ENCODE peak calls at places on chromosomes 2 and 18, in five cellular contexts. Y is stomach, Z is heart left ventricle, D is Peyer's patch, T is iPS DF 6.9. F is an unnamed sample. For H3K27me3, the result is how much of the 10 kb centered on the place peaks cover.

GRCh38 chr2:80437959-80438358 is 133.4 kb upstream of the LRRTM1 start:
- DNase-seq in Z (no peak), Y (no peak), D (no peak), T (no peak), F (no peak)

GRCh38 chr2:102601730-102602129 is 17.6 kb upstream of the SLC9A2 start:
- DNase-seq in D (no peak), Y (no peak), T (no peak), Z (no peak), F (no peak)

GRCh38 chr2:108139521-108139920 is 100.2 kb upstream of the SULT1C3 start:
- DNase-seq in Z (no peak), Y (no peak), D (no peak), T (no peak), F (no peak)

GRCh38 chr2:147433822-147434221 is 411.0 kb upstream of the ACVR2A start:
- DNase-seq in Y (peak), T (no peak), Z (no peak), D (no peak), F (no peak)

GRCh38 chr18:22709288-22710060 is 223.7 kb upstream of the RBBP8 start:
- DNase-seq in Z (no peak), D (no peak), T (no peak), Y (no peak), F (no peak)

GRCh38 chr2:3426615-3427014 is 47.1 kb downstream of the TRAPPC12 start:
- DNase-seq in T (no peak), Z (no peak), Y (no peak), D (no peak), F (no peak)

GRCh38 chr2:219508933-219509779 is 5.1 kb upstream of the ASIC4 start:
- DNase-seq in D (no peak), T (no peak), Y (no peak), Z (no peak), F (no peak)

GRCh38 chr2:213202006-213202405 is 50.6 kb upstream of the IKZF2 start:
- DNase-seq in Y (no peak), Z (no peak), T (no peak), D (no peak), F (no peak)

GRCh38 chr2:237723613-237724012 is 75.0 kb upstream of the RBM44 start:
- DNase-seq in T (no peak), Y (peak), Z (no peak), D (peak), F (no peak)

GRCh38 chr2:58604096-58604495 is 363.0 kb upstream of the FANCL start:
- DNase-seq in T (no peak), D (no peak), Z (no peak), Y (no peak), F (no peak)

GRCh38 chr2:238698451-238699306 is 149.2 kb upstream of the TWIST2 start:
- DNase-seq in D (no peak), Z (no peak), T (no peak), Y (no peak), F (no peak)

GRCh38 chr2:20067992-20068727 is 16.7 kb upstream of the LAPTM4A start:
- DNase-seq in Y (no peak), Z (no peak), T (no peak), D (no peak), F (no peak)

GRCh38 chr2:234556848-234557573 is 60.1 kb upstream of the ARL4C start:
- DNase-seq in Z (no peak), Y (peak), T (no peak), D (no peak), F (no peak)

GRCh38 chr2:159124441-159124911 is 156.0 kb downstream of the TANC1 start:
- DNase-seq in Y (peak), D (peak), T (no peak), Z (no peak), F (no peak)

GRCh38 chr2:207766697-207767460 is 2.8 kb downstream of the FZD5 start:
- DNase-seq in D (peak), T (no peak), Y (peak), Z (no peak), F (peak)

GRCh38 chr2:45852450-45853150 is 201.1 kb downstream of the PRKCE start:
- DNase-seq in D (no peak), T (no peak), Y (no peak), Z (no peak), F (no peak)

DNA sequence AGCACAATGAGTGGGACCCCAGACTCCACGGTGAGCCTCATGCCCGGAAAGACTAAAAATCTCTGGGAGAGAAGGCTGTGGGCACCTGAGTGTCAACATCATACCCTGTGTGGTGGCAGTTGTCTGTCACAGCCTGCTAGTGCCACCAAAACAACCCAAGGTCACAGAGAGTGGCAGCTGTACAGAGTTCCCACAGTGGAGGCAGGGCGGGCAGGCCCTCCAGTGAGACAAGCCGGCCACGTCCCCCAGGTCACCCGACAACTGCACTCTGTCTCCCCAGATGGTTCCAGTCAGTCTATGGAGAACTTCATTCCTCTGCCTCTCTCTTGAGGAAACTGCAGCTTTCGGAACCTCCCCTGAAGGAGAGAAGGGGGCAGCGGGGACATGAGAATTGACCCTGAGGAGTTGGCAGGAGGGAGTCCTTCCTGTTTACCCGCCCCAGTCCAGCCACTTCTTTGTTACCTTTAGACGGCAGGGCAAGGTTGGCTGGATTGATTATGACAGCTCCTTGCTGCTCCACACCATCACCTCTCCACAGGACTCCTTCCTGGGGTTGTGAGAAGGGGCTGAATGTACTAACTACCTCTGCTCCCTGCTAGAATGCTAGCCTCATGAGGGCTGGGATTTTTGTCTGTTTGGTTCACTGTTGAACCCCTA is 11.3 kb upstream of the FIGLA start:
- DNase-seq in Z (no peak), T (no peak), D (no peak), Y (no peak), F (no peak)
- H3K27me3 ChIP-seq in Z (under half), T (under half), D (under half), Y (under half), F (under half)

DNA sequence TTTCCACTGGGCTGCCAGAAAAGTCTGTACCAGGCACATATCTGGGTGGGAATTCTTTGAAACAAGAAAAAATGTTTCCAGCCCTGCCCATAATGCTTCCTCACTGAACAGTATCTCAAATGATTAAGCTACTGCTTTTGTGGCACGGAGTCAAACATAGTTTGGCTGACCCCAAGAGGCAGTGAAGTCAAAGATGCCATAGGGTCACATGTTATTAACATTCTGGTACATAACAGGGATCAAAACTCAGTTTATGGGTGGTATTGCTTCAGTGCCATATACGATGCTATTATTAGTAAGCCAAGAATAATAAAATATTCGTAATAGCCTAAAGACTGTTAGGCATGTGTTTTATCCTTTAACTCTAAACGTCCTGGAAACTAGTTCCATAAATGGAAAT is 112.4 kb downstream of the FEZ2 start:
- DNase-seq in Y (no peak), Z (no peak), T (no peak), D (no peak), F (no peak)
- H3K27ac ChIP-seq in Y (no peak), Z (no peak), T (no peak), D (peak), F (peak)

GRCh38 chr18:5627756-5628511 is 84.1 kb upstream of the EPB41L3 start:
- DNase-seq in D (peak), T (no peak), Y (no peak), Z (no peak), F (no peak)

GRCh38 chr18:5622905-5623304 is 79.1 kb upstream of the EPB41L3 start:
- DNase-seq in T (no peak), Z (no peak), Y (no peak), D (no peak), F (no peak)

GRCh38 chr18:5626130-5626880 is 82.5 kb upstream of the EPB41L3 start:
- DNase-seq in T (no peak), Y (no peak), D (no peak), Z (no peak), F (no peak)

GRCh38 chr18:5628512-5629255 is 84.9 kb upstream of the EPB41L3 start:
- DNase-seq in D (peak), Z (peak), Y (peak), T (no peak), F (peak)

GRCh38 chr18:5625076-5625475 is 81.3 kb upstream of the EPB41L3 start:
- DNase-seq in D (no peak), T (no peak), Z (no peak), Y (no peak), F (no peak)
- H3K27me3 ChIP-seq in D (under half), T (under half), Z (under half), Y (half or more), F (under half)

GRCh38 chr2:195563857-195564512 is 93.0 kb upstream of the SLC39A10 start:
- DNase-seq in Y (no peak), Z (no peak), T (no peak), D (no peak), F (no peak)
- H3K27ac ChIP-seq in Y (no peak), Z (no peak), T (no peak), D (no peak), F (peak)

GRCh38 chr2:51553456-51553855 is 521.5 kb upstream of the NRXN1 start:
- DNase-seq in Y (no peak), T (no peak), Z (no peak), D (no peak), F (no peak)

DNA sequence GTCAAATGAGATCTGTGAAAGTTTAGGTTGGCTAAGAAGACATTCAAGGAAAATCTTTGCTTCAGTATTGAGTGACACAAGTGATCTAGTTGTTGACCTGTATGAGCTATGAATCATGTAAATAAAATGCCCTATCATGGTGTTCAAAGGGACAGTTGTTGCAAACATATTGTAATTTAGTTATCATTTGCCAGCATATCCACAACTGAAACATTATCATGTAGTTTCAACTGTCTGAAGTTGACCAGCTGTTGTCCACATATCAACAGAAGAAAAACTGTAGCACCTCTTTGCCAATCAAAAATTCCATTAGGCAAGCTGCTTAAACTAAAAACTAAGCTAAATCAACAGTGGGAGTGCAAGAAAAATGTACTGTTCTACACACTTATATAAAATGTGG is 527.1 kb upstream of the NRXN1 start:
- DNase-seq in D (no peak), Y (no peak), T (no peak), Z (no peak), F (no peak)
- H3K27me3 ChIP-seq in D (under half), Y (under half), T (under half), Z (under half), F (under half)

GRCh38 chr2:39849982-39850526 is 71.0 kb upstream of the THUMPD2 start:
- DNase-seq in T (no peak), Y (no peak), D (no peak), Z (no peak), F (no peak)
- H3K27ac ChIP-seq in T (no peak), Y (no peak), D (no peak), Z (no peak), F (no peak)

GRCh38 chr2:241035142-241035817 is 36.9 kb downstream of the SNED1 start:
- DNase-seq in Z (no peak), D (peak), T (peak), Y (no peak), F (no peak)

GRCh38 chr2:241036964-241037421 is 38.6 kb downstream of the SNED1 start:
- DNase-seq in Z (no peak), D (peak), Y (no peak), T (no peak), F (no peak)

GRCh38 chr2:241036397-241036963 is 38.1 kb downstream of the SNED1 start:
- DNase-seq in Z (no peak), T (no peak), Y (peak), D (no peak), F (peak)

GRCh38 chr2:241034490-241035141 is 36.2 kb downstream of the SNED1 start:
- DNase-seq in T (no peak), Z (no peak), Y (no peak), D (no peak), F (peak)

DNA sequence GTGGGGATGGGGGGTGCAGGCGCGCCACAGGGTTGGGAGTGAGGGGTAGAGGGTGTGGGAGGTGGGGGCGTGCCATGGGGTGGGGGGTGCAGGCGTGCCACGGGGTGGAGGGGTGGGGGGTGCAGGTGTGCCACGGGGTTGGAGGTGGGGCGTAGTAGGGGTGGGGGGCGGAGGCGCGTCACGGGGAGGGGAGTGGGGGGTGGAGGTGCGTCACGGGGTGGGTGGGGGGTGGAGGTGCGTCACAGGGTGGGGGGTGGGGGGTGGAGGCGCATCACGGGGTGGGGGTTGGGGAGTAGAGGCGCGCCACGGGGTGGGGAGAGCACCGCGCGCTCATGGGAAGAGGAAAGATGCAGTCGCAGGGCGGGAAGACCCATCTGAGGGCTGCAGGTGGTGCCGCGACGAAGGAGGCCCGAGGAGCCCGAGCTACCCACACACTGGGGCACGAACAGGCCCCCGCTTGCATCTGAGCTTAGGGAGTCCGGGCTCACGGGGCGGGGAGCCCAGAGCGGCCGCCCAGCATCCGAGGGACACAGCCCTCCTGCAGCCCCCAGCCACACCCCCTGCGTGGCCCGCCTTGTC is 37.5 kb downstream of the SNED1 start:
- DNase-seq in Y (no peak), T (no peak), Z (no peak), D (peak), F (no peak)
- H3K27me3 ChIP-seq in Y (under half), T (under half), Z (under half), D (under half), F (under half)

GRCh38 chr2:40279479-40279878 is 172.4 kb downstream of the SLC8A1 start:
- DNase-seq in D (no peak), Y (no peak), T (no peak), Z (no peak), F (no peak)
- H3K27ac ChIP-seq in D (peak), Y (no peak), T (no peak), Z (no peak), F (no peak)

GRCh38 chr2:44770221-44771187 is 171.0 kb upstream of the SIX3 start:
- DNase-seq in Z (no peak), T (no peak), D (no peak), Y (no peak), F (no peak)

GRCh38 chr2:44767691-44768090 is 173.8 kb upstream of the SIX3 start:
- DNase-seq in T (no peak), D (no peak), Z (no peak), Y (no peak), F (no peak)

GRCh38 chr2:44768438-44769236 is 172.9 kb upstream of the SIX3 start:
- DNase-seq in Y (no peak), D (no peak), Z (no peak), T (no peak), F (no peak)

GRCh38 chr2:44771510-44771909 is 170.0 kb upstream of the SIX3 start:
- DNase-seq in Z (no peak), T (no peak), D (no peak), Y (no peak), F (no peak)

GRCh38 chr2:44769349-44770005 is 172.0 kb upstream of the SIX3 start:
- DNase-seq in T (no peak), Z (no peak), D (no peak), Y (no peak), F (no peak)
- H3K27me3 ChIP-seq in T (under half), Z (under half), D (under half), Y (under half), F (under half)